ENCODE peak calls at places on chromosomes 4 and X, in four cellular contexts. G, U, J and B are unnamed samples.

GRCh38 chr4:185847352-185848078 is 35.5 kb upstream of the SORBS2 start:
- DNase-seq in J (peak), U (no peak), G (no peak), B (no peak)

GRCh38 chr4:2489841-2490552 is 21.1 kb downstream of the RNF4 start:
- DNase-seq in J (no peak), G (no peak), U (no peak), B (no peak)

GRCh38 chr4:6422105-6422504 is 50.3 kb downstream of the PPP2R2C start:
- DNase-seq in U (no peak), J (no peak), G (no peak), B (no peak)

GRCh38 chr4:15451866-15452765 is 17.6 kb upstream of the CC2D2A start:
- DNase-seq in J (no peak), U (no peak), G (no peak), B (no peak)

GRCh38 chrX:13000311-13000811 is 25.5 kb downstream of the TMSB4X start:
- DNase-seq in U (no peak), J (no peak), G (no peak), B (no peak)

GRCh38 chr4:102355748-102356147 is 10.5 kb upstream of the SLC39A8 start:
- DNase-seq in J (no peak), U (peak), G (no peak), B (no peak)

GRCh38 chrX:115491766-115492165 is 69.2 kb upstream of the PLS3 start:
- DNase-seq in U (no peak), J (no peak), G (no peak), B (no peak)

GRCh38 chr4:110589297-110589696 is 33.6 kb downstream of the PITX2 start:
- DNase-seq in G (no peak), J (no peak), U (no peak), B (no peak)

GRCh38 chr4:129240816-129241215 is 144.9 kb downstream of the C4orf33 start:
- DNase-seq in U (no peak), G (no peak), J (no peak), B (no peak)

GRCh38 chr4:3833326-3833989 is 67.3 kb downstream of the ADRA2C start:
- DNase-seq in G (no peak), J (no peak), U (no peak), B (no peak)

GRCh38 chrX:24025741-24026402 is 1.1 kb downstream of the KLHL15 start:
- DNase-seq in G (peak), U (no peak), J (no peak), B (no peak)

GRCh38 chr4:54840992-54841768 is 183.4 kb downstream of the KIT start:
- DNase-seq in J (no peak), U (peak), G (no peak), B (no peak)

GRCh38 chrX:145190801-145191389 is 56.4 kb upstream of the SPANXN1 start:
- DNase-seq in J (peak), G (no peak), U (peak), B (no peak)

GRCh38 chr4:77095101-77095826 is 19.5 kb upstream of the CCNI start:
- DNase-seq in U (peak), G (peak), J (peak), B (peak)

GRCh38 chrX:133992877-133993276 is 7.5 kb upstream of the GPC3 start:
- DNase-seq in G (no peak), U (no peak), J (no peak), B (no peak)

GRCh38 chr4:38752393-38752961 is 30.3 kb downstream of the TLR10 start:
- DNase-seq in G (no peak), U (no peak), J (no peak), B (no peak)

GRCh38 chrX:149124526-149125108 is 380.5 kb downstream of the IDS start:
- DNase-seq in J (no peak), U (no peak), G (no peak), B (no peak)

GRCh38 chrX:118975831-118976598 is 1.6 kb downstream of the LONRF3 start:
- DNase-seq in G (no peak), J (peak), U (peak), B (no peak)

GRCh38 chrX:118973389-118974087 is 880 bp upstream of the LONRF3 start:
- DNase-seq in J (no peak), U (no peak), G (no peak), B (no peak)

GRCh38 chrX:118976599-118977340 is 2.4 kb downstream of the LONRF3 start:
- DNase-seq in G (no peak), U (peak), J (no peak), B (no peak)

GRCh38 chrX:118974088-118974907 is at the start of gene LONRF3:
- DNase-seq in U (peak), G (no peak), J (peak), B (peak)

GRCh38 chrX:118974908-118975671 is 672 bp downstream of the LONRF3 start:
- DNase-seq in J (peak), G (no peak), U (peak), B (no peak)
- TF ChIP-seq TCF7L2 in J (no peak), G (no peak), U (no peak), B (no peak)

DNA sequence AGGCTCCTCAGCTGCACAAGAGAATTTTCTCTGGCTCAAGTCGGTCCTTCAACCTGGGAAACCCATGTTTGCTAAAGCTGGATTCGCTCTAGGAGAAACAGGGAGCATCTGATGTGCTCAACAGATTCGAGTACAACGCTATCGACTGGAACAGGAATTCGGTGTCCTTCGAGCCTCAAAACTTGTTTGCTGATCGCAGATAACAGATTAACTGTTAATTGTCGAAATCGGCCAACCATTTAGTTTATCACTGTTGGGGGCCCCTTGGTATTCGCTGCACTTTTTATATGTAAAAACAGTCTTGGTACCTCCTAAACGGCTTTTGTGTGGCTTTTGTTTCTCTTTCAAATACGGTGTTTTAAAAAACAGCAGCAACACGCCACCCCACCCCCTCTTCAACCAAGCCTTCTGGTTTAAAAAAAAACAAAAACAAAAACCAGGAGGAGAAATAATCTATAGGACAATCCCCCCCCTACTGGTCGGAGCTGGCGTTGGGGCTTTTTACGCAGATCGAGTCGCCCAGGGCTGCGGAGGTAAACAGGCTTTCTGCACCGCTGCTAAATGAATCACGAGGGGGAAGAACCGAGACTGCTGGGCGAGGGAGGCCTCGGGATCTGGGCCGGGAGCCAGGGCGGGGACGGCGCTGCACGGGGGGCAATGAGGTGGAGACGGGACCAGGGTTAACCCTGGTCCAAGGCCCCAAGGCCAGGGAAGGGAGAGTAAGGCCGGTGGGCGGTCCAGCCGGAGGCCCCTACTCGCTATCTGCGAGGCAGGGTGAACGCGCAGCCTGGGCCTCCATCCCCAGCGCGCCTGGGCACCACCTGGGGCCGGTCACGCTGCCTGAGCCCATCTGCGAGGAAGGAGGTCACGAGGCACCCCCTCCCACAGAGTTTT is 71.7 kb upstream of the BCOR start:
- DNase-seq in U (peak), J (peak), G (peak), B (peak)
- TF ChIP-seq TCF7L2 in U (no peak), J (no peak), G (peak), B (no peak)

GRCh38 chr4:161554372-161554990 is 609.3 kb downstream of the FSTL5 start:
- DNase-seq in J (no peak), U (no peak), G (no peak), B (peak)

GRCh38 chr4:161555689-161556660 is 607.8 kb downstream of the FSTL5 start:
- DNase-seq in J (no peak), G (no peak), U (no peak), B (peak)
- TF ChIP-seq TCF7L2 in J (no peak), G (no peak), U (no peak), B (no peak)

DNA sequence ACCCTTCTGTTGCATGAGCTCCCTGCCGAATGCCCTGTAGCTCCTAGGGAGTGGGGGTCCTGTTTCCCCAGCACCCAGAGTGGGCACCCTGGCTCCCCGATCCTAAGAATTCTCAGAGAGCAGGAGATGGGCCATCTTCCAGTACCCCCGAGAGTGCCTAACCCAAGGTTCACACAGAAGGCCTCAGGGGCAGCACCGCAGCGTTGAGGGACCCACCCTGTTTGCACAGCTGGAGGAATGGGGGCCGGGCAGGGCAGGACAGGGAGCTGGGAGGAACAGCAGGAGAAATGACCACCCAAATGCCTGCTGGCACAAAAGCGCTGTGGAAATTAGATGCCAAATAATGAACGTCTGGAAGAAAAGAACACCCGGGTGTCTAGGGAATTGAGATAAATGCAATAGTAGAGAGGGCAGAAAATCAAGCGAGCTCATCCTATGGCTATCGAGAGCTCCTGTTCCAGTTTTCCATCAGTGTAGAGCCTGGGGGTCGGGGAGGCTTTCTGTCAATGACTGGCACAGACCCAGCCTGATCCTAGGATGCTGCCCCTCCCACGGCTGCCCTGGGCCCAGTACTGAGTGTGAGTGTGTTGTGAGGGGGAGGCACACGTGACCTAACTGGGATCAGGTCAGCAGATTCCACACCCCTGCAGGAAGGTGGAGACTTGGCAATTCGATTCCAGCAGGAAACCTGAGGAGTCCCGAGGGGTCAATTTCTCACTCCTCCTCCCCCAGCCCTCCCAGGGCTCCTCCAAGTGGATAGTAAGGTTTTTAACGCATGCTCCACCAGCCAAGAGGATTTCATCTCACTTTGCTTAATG is 25.6 kb downstream of the SEPTIN6 start:
- DNase-seq in G (no peak), J (no peak), U (no peak), B (no peak)
- TF ChIP-seq TCF7L2 in G (no peak), J (no peak), U (no peak), B (no peak)